ENCODE peak calls at places on chromosomes 7 and 10, in four cellular contexts. L, W, R and Y are unnamed samples.

GRCh38 chr10:132477398-132478340 is 59.9 kb upstream of the INPP5A start:
- DNase-seq in L (no peak), W (no peak), R (no peak), Y (no peak)

GRCh38 chr10:133087679-133088523 is at the start of gene ADGRA1:
- DNase-seq in L (no peak), W (no peak), R (peak), Y (no peak)

GRCh38 chr7:117127585-117128168 is 174.4 kb downstream of the ST7 start:
- DNase-seq in L (peak), W (no peak), R (no peak), Y (peak)

GRCh38 chr10:52566471-52567246 is 205.9 kb downstream of the MBL2 start:
- DNase-seq in L (peak), W (no peak), R (peak), Y (no peak)

GRCh38 chr7:25124485-25125136 is 449 bp downstream of the CYCS start:
- DNase-seq in L (no peak), W (no peak), R (no peak), Y (no peak)

GRCh38 chr7:144513332-144513731 is 109.8 kb upstream of the NOBOX start:
- DNase-seq in L (peak), W (no peak), R (peak), Y (peak)

GRCh38 chr10:23157239-23157661 is 34.9 kb upstream of the PTF1A start:
- DNase-seq in L (no peak), W (no peak), R (no peak), Y (peak)

GRCh38 chr7:22482476-22482875 is 17.5 kb downstream of the STEAP1B start:
- DNase-seq in L (no peak), W (no peak), R (no peak), Y (no peak)

GRCh38 chr10:29102636-29103035 is 186.2 kb upstream of the LYZL1 start:
- DNase-seq in L (no peak), W (no peak), R (no peak), Y (no peak)

GRCh38 chr7:108351715-108352114 is 104.5 kb downstream of the NRCAM start:
- DNase-seq in L (no peak), W (no peak), R (no peak), Y (no peak)

GRCh38 chr10:56349611-56350010 is 11.4 kb downstream of the ZWINT start:
- DNase-seq in L (no peak), W (no peak), R (no peak), Y (no peak)

GRCh38 chr10:32341596-32341995 is 5.4 kb downstream of the EPC1 start:
- DNase-seq in L (no peak), W (no peak), R (no peak), Y (no peak)

GRCh38 chr7:120600607-120601006 is 257.3 kb downstream of the TSPAN12 start:
- DNase-seq in L (no peak), W (no peak), R (no peak), Y (no peak)
- TF ChIP-seq SP1 in L (no peak), W (no peak), R (no peak), Y (no peak)

GRCh38 chr7:12647364-12648219 is 39.8 kb upstream of the ARL4A start:
- DNase-seq in L (peak), W (no peak), R (no peak), Y (no peak)

GRCh38 chr7:12648704-12649261 is 38.6 kb upstream of the ARL4A start:
- DNase-seq in L (no peak), W (no peak), R (no peak), Y (no peak)

GRCh38 chr7:12643001-12643400 is 44.4 kb upstream of the ARL4A start:
- DNase-seq in L (no peak), W (no peak), R (no peak), Y (no peak)

GRCh38 chr7:12643644-12644043 is 43.8 kb upstream of the ARL4A start:
- DNase-seq in L (no peak), W (no peak), R (no peak), Y (no peak)

DNA sequence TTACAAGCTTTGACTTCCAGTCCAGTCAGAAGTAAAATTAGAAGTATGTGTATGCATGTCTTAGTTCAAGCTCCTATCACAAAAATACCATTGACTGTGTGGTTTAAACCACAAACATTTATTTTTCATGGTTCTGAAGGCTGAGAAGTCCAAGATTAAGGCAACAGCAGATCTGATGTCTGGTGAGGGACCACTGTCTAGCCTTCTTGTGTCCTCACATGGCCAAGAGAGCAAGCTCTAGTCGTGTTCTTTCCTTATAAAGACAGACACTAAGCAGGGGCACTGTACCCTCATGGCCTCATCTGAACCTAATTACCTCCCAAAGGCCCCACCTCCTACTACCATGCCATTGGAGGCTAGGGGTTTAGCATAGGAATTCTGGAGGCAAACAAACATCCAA is 41.3 kb upstream of the ARL4A start:
- DNase-seq in L (no peak), W (peak), R (no peak), Y (no peak)
- TF ChIP-seq SP1 in L (no peak), W (no peak), R (no peak), Y (no peak)

GRCh38 chr7:35495377-35495776 is 199.6 kb downstream of the HERPUD2 start:
- DNase-seq in L (no peak), W (no peak), R (no peak), Y (no peak)
- TF ChIP-seq SP1 in L (no peak), W (no peak), R (no peak), Y (no peak)

GRCh38 chr7:157027568-157028527 is 17.4 kb upstream of the MNX1 start:
- DNase-seq in L (no peak), W (no peak), R (no peak), Y (no peak)
- TF ChIP-seq SP1 in L (no peak), W (no peak), R (no peak), Y (no peak)

DNA sequence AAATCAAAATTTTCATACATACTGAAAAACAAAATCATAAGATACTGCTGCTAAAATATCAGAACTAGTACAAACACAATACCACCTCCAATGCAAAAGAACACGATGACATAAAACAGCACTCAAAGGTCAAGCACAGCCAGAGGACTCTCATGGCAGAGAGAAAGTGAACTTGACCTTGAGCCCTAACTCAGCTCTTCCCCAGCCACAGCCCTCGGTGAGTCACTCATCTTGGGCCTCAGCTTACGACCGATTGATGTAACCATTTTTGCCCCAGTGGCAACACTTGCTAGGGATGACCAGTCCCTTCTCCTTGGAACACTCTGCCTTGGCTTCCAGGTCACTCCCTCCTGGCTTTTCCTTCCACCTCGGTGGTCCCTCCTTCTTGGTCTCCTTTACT is 77.8 kb downstream of the JAZF1 start:
- DNase-seq in L (peak), W (no peak), R (no peak), Y (no peak)
- TF ChIP-seq SP1 in L (peak), W (no peak), R (no peak), Y (no peak)

GRCh38 chr10:77959887-77960286 is 33.3 kb upstream of the DLG5 start:
- DNase-seq in L (no peak), W (no peak), R (no peak), Y (no peak)
- TF ChIP-seq SP1 in L (no peak), W (no peak), R (no peak), Y (no peak)